ENCODE peak calls at places on chromosomes 16 and 17, in five cellular contexts. M is activated naive CD8-positive, alpha-beta T cell treated with anti-CD3 and anti-CD28 coated beads for 36 hours; S is posterior vena cava; U is iPS-NIHi11; R is fibroblast of pulmonary artery. D is an unnamed sample.
A peak's percentile ranks its signal among the peaks of the same experiment; 100 is the strongest.

GRCh38 chr17:78130439-78131101 is at the start of gene TMC8:
- DNase-seq in R (no peak), S (no peak), U (no peak), M (peak; percentile 82), D (peak; percentile 79)

GRCh38 chr16:64144612-64145011 is 977.3 kb downstream of the CDH11 start:
- DNase-seq in S (no peak), M (no peak), R (no peak), U (no peak), D (no peak)

GRCh38 chr16:264440-264951 is 11.2 kb downstream of the RGS11 start:
- DNase-seq in S (no peak), R (no peak), M (no peak), U (no peak), D (no peak)

GRCh38 chr16:885391-885790 is 84.9 kb upstream of the GNG13 start:
- DNase-seq in R (no peak), U (no peak), S (no peak), M (no peak), D (no peak)

GRCh38 chr16:75589301-75589700 is 23.1 kb downstream of the GABARAPL2 start:
- DNase-seq in S (peak; percentile 84), R (no peak), M (no peak), U (no peak), D (no peak)

GRCh38 chr16:88530858-88531203 is 39.4 kb upstream of the ZC3H18 start:
- DNase-seq in S (no peak), M (no peak), R (no peak), U (no peak), D (no peak)

GRCh38 chr16:28309811-28310311 is 17.5 kb downstream of the SBK1 start:
- DNase-seq in U (no peak), M (peak; percentile 89), R (no peak), S (no peak), D (peak; percentile 61)

GRCh38 chr16:79792952-79793351 is 192.4 kb upstream of the MAF start:
- DNase-seq in U (no peak), S (no peak), M (no peak), R (no peak), D (no peak)

GRCh38 chr17:37821025-37821713 is 76.3 kb upstream of the HNF1B start:
- DNase-seq in S (no peak), M (no peak), R (no peak), U (no peak), D (no peak)

GRCh38 chr16:57110937-57111336 is 18.6 kb downstream of the CPNE2 start:
- DNase-seq in U (no peak), R (no peak), S (no peak), M (no peak), D (no peak)

GRCh38 chr16:88911148-88911945 is 44.9 kb upstream of the PABPN1L start:
- DNase-seq in R (no peak), S (no peak), U (no peak), M (no peak), D (no peak)

GRCh38 chr16:84890427-84890826 is 70.6 kb downstream of the CRISPLD2 start:
- DNase-seq in M (no peak), S (no peak), R (no peak), U (no peak), D (no peak)

GRCh38 chr16:81457326-81458133 is 12.9 kb downstream of the CMIP start:
- DNase-seq in U (peak; percentile 58), M (no peak), S (no peak), R (peak; percentile 71), D (no peak)

GRCh38 chr16:31700530-31701388 is 172.8 kb upstream of the ZNF267 start:
- DNase-seq in S (peak; percentile 90), M (peak; percentile 90), U (no peak), R (peak; percentile 50), D (peak; percentile 78)

GRCh38 chr16:68792465-68793324 is 50.6 kb upstream of the TANGO6 start:
- DNase-seq in U (no peak), M (no peak), R (peak; percentile 72), S (no peak), D (no peak)

GRCh38 chr17:21058098-21058893 is 15.5 kb upstream of the USP22 start:
- DNase-seq in S (peak; percentile 48), R (peak; percentile 52), M (no peak), U (no peak), D (no peak)

GRCh38 chr17:32998111-32998892 is 6.7 kb downstream of the SPACA3 start:
- DNase-seq in R (peak; percentile 67), M (peak; percentile 59), S (peak; percentile 91), U (peak; percentile 89), D (peak; percentile 47)

GRCh38 chr17:3571043-3571900 is 13.7 kb upstream of the TRPV3 start:
- DNase-seq in S (peak; percentile 72), U (no peak), M (no peak), R (no peak), D (no peak)

GRCh38 chr17:28738680-28739384 is 5.0 kb upstream of the TRAF4 start:
- DNase-seq in S (no peak), R (no peak), U (no peak), M (peak; percentile 77), D (peak; percentile 48)

GRCh38 chr16:65070831-65071230 is 51.0 kb downstream of the CDH11 start:
- DNase-seq in M (no peak), S (peak; percentile 87), U (peak; percentile 20), R (peak; percentile 97), D (no peak)

GRCh38 chr16:13077816-13078215 is 176.4 kb downstream of the SHISA9 start:
- DNase-seq in M (no peak), U (no peak), R (no peak), S (no peak), D (no peak)

GRCh38 chr16:7313170-7313569 is 19.5 kb upstream of the RBFOX1 start:
- DNase-seq in S (no peak), M (no peak), R (no peak), U (peak; percentile 47), D (no peak)

GRCh38 chr17:38577645-38578173 is 28.0 kb downstream of the SRCIN1 start:
- DNase-seq in S (no peak), R (no peak), U (no peak), M (no peak), D (no peak)

GRCh38 chr17:46157443-46158107 is 35.7 kb downstream of the KANSL1 start:
- DNase-seq in R (peak; percentile 63), U (no peak), S (no peak), M (no peak), D (no peak)

GRCh38 chr17:40314557-40314953 is 5.6 kb downstream of the RARA start:
- DNase-seq in U (no peak), R (peak; percentile 89), M (peak; percentile 85), S (peak; percentile 97), D (peak; percentile 88)

GRCh38 chr17:10380631-10381408 is 8.0 kb upstream of the MYH13 start:
- DNase-seq in S (no peak), M (no peak), R (peak; percentile 62), U (no peak), D (no peak)

GRCh38 chr16:933581-933980 is 37.2 kb downstream of the LMF1 start:
- DNase-seq in U (no peak), M (no peak), S (no peak), R (no peak), D (no peak)

GRCh38 chr17:74150428-74151025 is 53.0 kb upstream of the RPL38 start:
- DNase-seq in S (peak; percentile 48), R (no peak), M (no peak), U (peak; percentile 3), D (no peak)

GRCh38 chr17:74739227-74739831 is 2.3 kb downstream of the RAB37 start:
- DNase-seq in R (no peak), U (no peak), S (no peak), M (no peak), D (no peak)

GRCh38 chr17:74528491-74529199 is 2.6 kb downstream of the CD300LB start:
- DNase-seq in M (no peak), R (no peak), S (peak; percentile 44), U (peak; percentile 5), D (no peak)

GRCh38 chr16:30049871-30050270 is 15.7 kb upstream of the ALDOA start:
- DNase-seq in S (peak; percentile 67), R (no peak), M (no peak), U (no peak), D (no peak)

GRCh38 chr17:73591278-73592078 is 52.8 kb downstream of the SDK2 start:
- DNase-seq in S (no peak), R (no peak), M (peak; percentile 36), U (no peak), D (peak; percentile 34)